ENCODE peak calls at places on chromosomes 11 and 22, in ten cellular contexts. I, S, D, R, N, Z, B, U, Y and V are unnamed samples. For H3K36me3, the result is how much of the 10 kb centered on the place peaks cover.

GRCh38 chr11:43788394-43788793 is 92.2 kb upstream of the ALKBH3 start:
- DNase-seq in I (no peak), S (no peak), D (no peak), R (no peak), N (no peak), Z (no peak), B (no peak), U (peak), Y (no peak), V (no peak)

GRCh38 chr11:84522331-84522730 is 1104.8 kb downstream of the DLG2 start:
- DNase-seq in I (no peak), S (no peak), D (no peak), R (no peak), N (no peak), Z (no peak), B (no peak), U (no peak), Y (no peak), V (no peak)

GRCh38 chr22:50613291-50613981 is 12.8 kb downstream of the MAPK8IP2 start:
- DNase-seq in I (peak), S (peak), D (peak), R (peak), N (peak), Z (peak), B (no peak), U (no peak), Y (no peak), V (no peak)

GRCh38 chr11:120516461-120517389 is 5.2 kb downstream of the GRIK4 start:
- DNase-seq in I (no peak), S (peak), D (no peak), R (peak), N (peak), Z (peak), B (no peak), U (no peak), Y (no peak), V (no peak)

GRCh38 chr11:58616594-58616993 is 5.9 kb upstream of the CNTF start:
- DNase-seq in I (peak), S (no peak), D (no peak), R (no peak), N (no peak), Z (no peak), B (no peak), U (no peak), Y (no peak), V (no peak)

GRCh38 chr22:36826262-36826661 is 9.4 kb upstream of the PVALB start:
- DNase-seq in I (no peak), S (no peak), D (no peak), R (no peak), N (no peak), Z (no peak), B (no peak), U (no peak), Y (no peak), V (no peak)

GRCh38 chr22:21933413-21933812 is 19.2 kb downstream of the PPM1F start:
- DNase-seq in I (peak), S (no peak), D (no peak), R (no peak), N (peak), Z (no peak), B (peak), U (no peak), Y (no peak), V (no peak)

GRCh38 chr22:44076825-44077224 is 52.7 kb downstream of the PARVB start:
- DNase-seq in I (no peak), S (no peak), D (no peak), R (no peak), N (no peak), Z (no peak), B (no peak), U (no peak), Y (no peak), V (no peak)

GRCh38 chr11:57482782-57483569 is 22.6 kb downstream of the RTN4RL2 start:
- DNase-seq in I (no peak), S (peak), D (no peak), R (peak), N (peak), Z (peak), B (no peak), U (peak), Y (no peak), V (no peak)

GRCh38 chr11:47412152-47412746 is 3.9 kb downstream of the SLC39A13 start:
- DNase-seq in I (peak), S (peak), D (peak), R (peak), N (peak), Z (peak), B (peak), U (peak), Y (no peak), V (peak)

GRCh38 chr22:25013634-25014033 is 61.1 kb downstream of the KIAA1671 start:
- DNase-seq in I (no peak), S (no peak), D (no peak), R (no peak), N (no peak), Z (no peak), B (no peak), U (no peak), Y (no peak), V (no peak)

GRCh38 chr11:2650343-2650867 is 49.4 kb downstream of the KCNQ1OT1 start:
- DNase-seq in I (no peak), S (no peak), D (no peak), R (no peak), N (no peak), Z (no peak), B (no peak), U (no peak), Y (no peak), V (no peak)

GRCh38 chr11:109062445-109062844 is 359.5 kb upstream of the C11orf87 start:
- DNase-seq in I (no peak), S (no peak), D (no peak), R (no peak), N (no peak), Z (no peak), B (no peak), U (no peak), Y (no peak), V (no peak)

GRCh38 chr22:23481369-23481768 is 98.7 kb downstream of the IGLL1 start:
- DNase-seq in I (no peak), S (no peak), D (no peak), R (no peak), N (no peak), Z (no peak), B (no peak), U (no peak), Y (no peak), V (no peak)

GRCh38 chr11:104442320-104442719 is 278.4 kb upstream of the PDGFD start:
- DNase-seq in I (no peak), S (no peak), D (no peak), R (no peak), N (no peak), Z (no peak), B (no peak), U (no peak), Y (no peak), V (no peak)

GRCh38 chr22:36612458-36612857 is 83.5 kb upstream of the EIF3D start:
- DNase-seq in I (peak), S (no peak), D (no peak), R (no peak), N (no peak), Z (no peak), B (no peak), U (no peak), Y (no peak), V (no peak)

GRCh38 chr11:45590743-45591142 is 74.7 kb downstream of the CHST1 start:
- DNase-seq in I (no peak), S (no peak), D (no peak), R (no peak), N (no peak), Z (no peak), B (no peak), U (no peak), Y (no peak), V (no peak)

GRCh38 chr11:12159351-12160099 is 49.1 kb downstream of the MICAL2 start:
- DNase-seq in I (no peak), S (no peak), D (no peak), R (no peak), N (no peak), Z (peak), B (no peak), U (no peak), Y (no peak), V (no peak)

GRCh38 chr11:60641940-60642339 is 57.5 kb upstream of the MS4A8 start:
- DNase-seq in I (no peak), S (no peak), D (no peak), R (no peak), N (no peak), Z (no peak), B (no peak), U (no peak), Y (no peak), V (no peak)

GRCh38 chr11:110000858-110001257 is 92.3 kb upstream of the ZC3H12C start:
- DNase-seq in I (no peak), S (no peak), D (no peak), R (no peak), N (no peak), Z (no peak), B (no peak), U (no peak), Y (no peak), V (no peak)

GRCh38 chr11:20275987-20276660 is 87.4 kb upstream of the HTATIP2 start:
- DNase-seq in I (no peak), S (no peak), D (no peak), R (no peak), N (no peak), Z (no peak), B (no peak), U (no peak), Y (no peak), V (no peak)

GRCh38 chr11:122882809-122883681 is 486 bp downstream of the JHY start:
- DNase-seq in I (peak), S (peak), D (peak), R (peak), N (peak), Z (peak), B (peak), U (no peak), Y (no peak), V (no peak)

GRCh38 chr11:36492724-36493304 is 17.3 kb downstream of the TRAF6 start:
- DNase-seq in I (no peak), S (no peak), D (no peak), R (peak), N (no peak), Z (peak), B (no peak), U (peak), Y (no peak), V (no peak)

GRCh38 chr22:49752598-49753091 is 75.0 kb downstream of the BRD1 start:
- DNase-seq in I (no peak), S (peak), D (no peak), R (peak), N (no peak), Z (no peak), B (no peak), U (no peak), Y (no peak), V (no peak)

GRCh38 chr11:71342951-71343827 is 90.8 kb upstream of the SHANK2 start:
- DNase-seq in I (peak), S (peak), D (peak), R (peak), N (peak), Z (peak), B (no peak), U (peak), Y (no peak), V (peak)

GRCh38 chr11:122711831-122712378 is 56.4 kb downstream of the UBASH3B start:
- DNase-seq in I (no peak), S (no peak), D (no peak), R (no peak), N (no peak), Z (peak), B (no peak), U (peak), Y (no peak), V (no peak)

GRCh38 chr22:32861330-32861729 is 59.8 kb downstream of the TIMP3 start:
- DNase-seq in I (no peak), S (no peak), D (no peak), R (no peak), N (no peak), Z (no peak), B (no peak), U (no peak), Y (no peak), V (no peak)

GRCh38 chr22:32858957-32859356 is 57.5 kb downstream of the TIMP3 start:
- DNase-seq in I (no peak), S (no peak), D (no peak), R (no peak), N (no peak), Z (no peak), B (no peak), U (no peak), Y (no peak), V (no peak)

GRCh38 chr22:32859743-32860142 is 58.2 kb downstream of the TIMP3 start:
- DNase-seq in I (no peak), S (no peak), D (no peak), R (no peak), N (no peak), Z (no peak), B (no peak), U (no peak), Y (no peak), V (no peak)

GRCh38 chr22:32855023-32855756 is 53.7 kb downstream of the TIMP3 start:
- DNase-seq in I (no peak), S (no peak), D (no peak), R (no peak), N (no peak), Z (no peak), B (no peak), U (no peak), Y (no peak), V (no peak)

GRCh38 chr22:32858121-32858703 is 56.7 kb downstream of the TIMP3 start:
- DNase-seq in I (no peak), S (no peak), D (no peak), R (no peak), N (no peak), Z (no peak), B (no peak), U (no peak), Y (no peak), V (no peak)
- H3K36me3 ChIP-seq in I (under half), S (half or more), D (under half), R (under half), N (under half), Z (under half), B (under half), U (under half), Y (under half), V (half or more)

DNA sequence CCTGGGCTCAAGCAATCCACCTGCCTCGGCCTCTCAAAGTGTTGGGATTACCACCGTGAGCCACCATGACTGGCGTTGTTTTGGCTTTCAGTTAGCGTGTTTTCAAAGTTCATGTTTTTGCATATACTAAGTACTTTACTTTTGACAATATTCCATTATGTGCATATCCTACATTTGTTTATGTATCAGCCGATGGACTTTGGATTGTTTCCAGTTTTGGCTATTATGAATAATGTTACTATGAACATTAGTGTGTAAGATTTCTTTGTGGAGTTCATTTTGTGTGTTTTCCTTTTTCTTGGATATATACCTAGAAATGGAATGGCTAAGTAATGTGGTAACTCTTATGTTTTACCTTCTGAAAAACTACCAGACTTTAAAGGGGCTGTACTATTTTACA is 9.9 kb downstream of the CSTF3 start:
- DNase-seq in I (no peak), S (no peak), D (no peak), R (no peak), N (no peak), Z (no peak), B (no peak), U (no peak), Y (no peak), V (no peak)
- H3K36me3 ChIP-seq in I (under half), S (under half), D (under half), R (under half), N (under half), Z (under half), B (under half), U (half or more), Y (under half), V (under half)

GRCh38 chr11:119309411-119309810 is 7.5 kb downstream of the MCAM start:
- DNase-seq in I (no peak), S (no peak), D (no peak), R (no peak), N (no peak), Z (no peak), B (no peak), U (no peak), Y (no peak), V (no peak)

GRCh38 chr11:119307974-119308373 is 9.0 kb downstream of the MCAM start:
- DNase-seq in I (no peak), S (no peak), D (no peak), R (no peak), N (no peak), Z (no peak), B (no peak), U (no peak), Y (no peak), V (no peak)

GRCh38 chr11:119306373-119306890 is 10.5 kb downstream of the MCAM start:
- DNase-seq in I (no peak), S (no peak), D (no peak), R (no peak), N (no peak), Z (no peak), B (no peak), U (no peak), Y (no peak), V (no peak)

GRCh38 chr11:119305556-119306372 is 11.2 kb downstream of the MCAM start:
- DNase-seq in I (no peak), S (no peak), D (no peak), R (no peak), N (no peak), Z (no peak), B (no peak), U (no peak), Y (no peak), V (no peak)

GRCh38 chr11:119307219-119307618 is 9.7 kb downstream of the MCAM start:
- DNase-seq in I (no peak), S (no peak), D (no peak), R (peak), N (no peak), Z (no peak), B (no peak), U (no peak), Y (no peak), V (no peak)
- H3K36me3 ChIP-seq in I (under half), S (under half), D (under half), R (under half), N (half or more), Z (under half), B (under half), U (under half), Y (under half), V (half or more)

GRCh38 chr22:29044657-29045176 is 16.9 kb downstream of the C22orf31 start:
- DNase-seq in I (no peak), S (no peak), D (no peak), R (no peak), N (no peak), Z (no peak), B (no peak), U (no peak), Y (no peak), V (no peak)

GRCh38 chr22:29039148-29039547 is 22.5 kb downstream of the C22orf31 start:
- DNase-seq in I (no peak), S (no peak), D (no peak), R (no peak), N (no peak), Z (no peak), B (no peak), U (no peak), Y (no peak), V (no peak)

GRCh38 chr22:29043906-29044575 is 17.6 kb downstream of the C22orf31 start:
- DNase-seq in I (no peak), S (no peak), D (no peak), R (no peak), N (no peak), Z (no peak), B (no peak), U (no peak), Y (no peak), V (no peak)

GRCh38 chr22:29040385-29041275 is 21.0 kb downstream of the C22orf31 start:
- DNase-seq in I (peak), S (no peak), D (no peak), R (peak), N (no peak), Z (peak), B (no peak), U (peak), Y (no peak), V (peak)

GRCh38 chr22:29041408-29041807 is 20.2 kb downstream of the C22orf31 start:
- DNase-seq in I (no peak), S (no peak), D (no peak), R (no peak), N (no peak), Z (no peak), B (no peak), U (no peak), Y (no peak), V (no peak)
- H3K36me3 ChIP-seq in I (under half), S (under half), D (under half), R (under half), N (under half), Z (under half), B (under half), U (under half), Y (under half), V (under half)

GRCh38 chr11:66631883-66632282 is 6.6 kb upstream of the RBM4 start:
- DNase-seq in I (no peak), S (no peak), D (no peak), R (no peak), N (no peak), Z (no peak), B (no peak), U (no peak), Y (no peak), V (no peak)
- H3K36me3 ChIP-seq in I (under half), S (under half), D (under half), R (under half), N (under half), Z (under half), B (under half), U (half or more), Y (under half), V (half or more)

DNA sequence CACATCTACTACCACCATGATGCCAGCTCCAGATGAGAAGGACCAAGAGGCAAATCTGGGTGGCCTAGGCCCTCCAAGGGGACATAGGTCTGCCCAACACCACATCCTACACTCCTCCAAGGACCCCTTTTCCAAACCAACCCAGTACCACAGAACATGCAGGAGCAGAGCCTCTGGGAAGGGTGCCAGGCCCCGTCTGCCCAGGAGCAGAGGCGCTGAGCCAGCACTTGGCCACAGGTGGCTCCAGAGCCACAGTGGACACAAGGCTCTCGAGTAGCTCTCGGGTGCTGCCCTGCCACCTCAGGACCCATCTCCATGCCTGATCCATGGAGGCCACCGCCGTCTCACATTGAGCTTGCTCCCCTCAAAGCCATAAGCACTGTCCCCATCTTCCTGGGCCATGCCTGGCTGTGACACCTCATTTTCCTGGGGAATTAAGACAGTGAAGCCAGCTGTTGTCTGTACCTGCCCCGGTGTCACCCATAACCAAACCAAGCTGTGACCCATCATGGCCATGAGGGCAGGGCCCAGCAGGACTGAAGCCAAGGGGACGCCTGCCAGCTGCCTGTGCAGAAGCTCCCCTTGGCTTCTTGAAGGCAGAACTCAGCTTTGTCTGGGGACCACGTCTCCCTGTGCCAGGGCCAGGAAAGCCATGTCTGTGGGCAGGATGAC is 7.4 kb downstream of the MOB2 start:
- DNase-seq in I (peak), S (peak), D (peak), R (no peak), N (peak), Z (no peak), B (peak), U (no peak), Y (no peak), V (no peak)
- H3K36me3 ChIP-seq in I (under half), S (half or more), D (under half), R (under half), N (half or more), Z (under half), B (under half), U (under half), Y (under half), V (under half)

GRCh38 chr11:95835768-95836488 is 45.6 kb downstream of the CEP57 start:
- DNase-seq in I (peak), S (no peak), D (peak), R (peak), N (no peak), Z (peak), B (peak), U (peak), Y (peak), V (peak)

GRCh38 chr11:95831198-95831883 is 41.0 kb downstream of the CEP57 start:
- DNase-seq in I (no peak), S (no peak), D (no peak), R (no peak), N (no peak), Z (no peak), B (no peak), U (no peak), Y (no peak), V (no peak)

GRCh38 chr11:95832763-95833162 is 42.5 kb downstream of the CEP57 start:
- DNase-seq in I (no peak), S (no peak), D (no peak), R (no peak), N (no peak), Z (no peak), B (no peak), U (no peak), Y (no peak), V (no peak)

GRCh38 chr11:95835351-95835750 is 45.1 kb downstream of the CEP57 start:
- DNase-seq in I (no peak), S (no peak), D (no peak), R (no peak), N (no peak), Z (no peak), B (no peak), U (no peak), Y (no peak), V (no peak)

GRCh38 chr11:95833378-95833777 is 43.1 kb downstream of the CEP57 start:
- DNase-seq in I (no peak), S (no peak), D (no peak), R (no peak), N (no peak), Z (no peak), B (no peak), U (no peak), Y (no peak), V (no peak)
- H3K36me3 ChIP-seq in I (under half), S (half or more), D (under half), R (under half), N (half or more), Z (half or more), B (under half), U (half or more), Y (under half), V (half or more)